ENCODE peak calls at places on chromosomes 4 and X, in nine cellular contexts. M is sciatic nerve; W is stimulated activated CD4-positive, alpha-beta T cell treated with anti-CD3 and anti-CD28 coated beads, Interleukin-1b, Interleukin-23, amount 100 ng/mL, for 24 hours; Y is tibial nerve; L is transverse colon; R is GM19239; J is amniotic epithelial cell; O is putamen; G is A172. N is an unnamed sample.
A peak's percentile ranks its signal among the peaks of the same experiment; 100 is the strongest.

GRCh38 chrX:134732152-134732551 is 73.9 kb upstream of the PLAC1 start:
- DNase-seq in O (no peak), W (no peak), L (no peak), J (peak; percentile 83), G (no peak), M (no peak), Y (no peak), R (no peak), N (no peak)

GRCh38 chr4:924107-925096 is 7.7 kb downstream of the GAK start:
- DNase-seq in G (no peak), L (peak; percentile 33), W (no peak), Y (no peak), R (no peak), J (peak; percentile 12), O (no peak), M (no peak), N (peak; percentile 22)

GRCh38 chrX:98407526-98408049 is 1523.9 kb downstream of the RPA4 start:
- DNase-seq in G (no peak), J (no peak), O (no peak), L (no peak), W (no peak), Y (no peak), M (no peak), R (no peak), N (no peak)

GRCh38 chrX:23403849-23404248 is 69.2 kb downstream of the PTCHD1 start:
- DNase-seq in L (no peak), M (no peak), W (no peak), Y (no peak), J (no peak), O (no peak), R (no peak), G (peak; percentile 11), N (no peak)

GRCh38 chr4:150679018-150679766 is 97.2 kb downstream of the MAB21L2 start:
- DNase-seq in L (no peak), W (no peak), O (no peak), J (no peak), G (peak; percentile 1), M (no peak), R (no peak), Y (no peak), N (no peak)

GRCh38 chr4:3225946-3226345 is 23.0 kb upstream of the MSANTD1 start:
- DNase-seq in W (no peak), O (no peak), R (no peak), Y (no peak), G (no peak), M (no peak), J (no peak), L (no peak), N (no peak)

GRCh38 chrX:39766882-39767281 is 330.9 kb downstream of the BCOR start:
- DNase-seq in M (no peak), Y (no peak), R (no peak), G (no peak), W (no peak), O (no peak), L (no peak), J (no peak), N (no peak)

GRCh38 chrX:110852180-110852579 is 56.6 kb upstream of the CHRDL1 start:
- DNase-seq in W (no peak), M (no peak), L (no peak), R (no peak), G (no peak), Y (no peak), O (no peak), J (peak; percentile 6), N (no peak)

GRCh38 chr4:24282446-24282845 is 301.9 kb downstream of the DHX15 start:
- DNase-seq in W (no peak), J (no peak), O (no peak), L (no peak), R (no peak), Y (no peak), M (no peak), G (no peak), N (no peak)

GRCh38 chrX:56733459-56734046 is 4.5 kb downstream of the NBDY start:
- DNase-seq in L (peak; percentile 61), R (no peak), M (peak; percentile 73), Y (peak; percentile 25), W (no peak), G (peak; percentile 55), O (peak; percentile 39), J (peak; percentile 40), N (no peak)

GRCh38 chr4:105600256-105600655 is 47.8 kb downstream of the ARHGEF38 start:
- DNase-seq in M (no peak), Y (no peak), W (no peak), O (no peak), J (no peak), R (no peak), G (no peak), L (no peak), N (no peak)

GRCh38 chr4:165872443-165873297 is at the start of gene TLL1:
- DNase-seq in W (no peak), J (peak; percentile 11), Y (no peak), L (no peak), R (no peak), G (peak; percentile 9), O (no peak), M (no peak), N (no peak)

GRCh38 chr4:176333076-176333475 is 13.3 kb downstream of the SPCS3 start:
- DNase-seq in R (no peak), M (no peak), Y (no peak), G (no peak), J (peak; percentile 80), L (no peak), W (no peak), O (peak; percentile 45), N (no peak)

GRCh38 chrX:107610667-107611066 is 17.6 kb upstream of the PRPS1 start:
- DNase-seq in W (no peak), O (no peak), L (no peak), R (no peak), G (no peak), M (no peak), J (no peak), Y (no peak), N (no peak)

GRCh38 chrX:21744721-21745120 is 13.2 kb downstream of the SMPX start:
- DNase-seq in L (no peak), M (no peak), W (no peak), G (no peak), O (no peak), R (no peak), Y (no peak), J (no peak), N (no peak)

GRCh38 chr4:24924309-24924781 is 11.5 kb upstream of the CCDC149 start:
- DNase-seq in L (no peak), W (no peak), Y (no peak), M (no peak), R (no peak), O (no peak), J (peak; percentile 76), G (peak; percentile 33), N (no peak)

GRCh38 chr4:3865986-3866812 is 100.0 kb downstream of the ADRA2C start:
- DNase-seq in J (no peak), L (no peak), W (no peak), G (no peak), O (no peak), R (no peak), M (peak; percentile 50), Y (no peak), N (peak; percentile 18)

GRCh38 chr4:185817403-185817818 is 5.4 kb upstream of the SORBS2 start:
- DNase-seq in L (peak; percentile 61), J (no peak), Y (no peak), M (no peak), R (no peak), O (no peak), G (no peak), W (no peak), N (no peak)

GRCh38 chr4:109049926-109050325 is 252.5 kb downstream of the COL25A1 start:
- DNase-seq in L (no peak), M (no peak), G (no peak), O (no peak), J (no peak), Y (no peak), W (no peak), R (no peak), N (no peak)

GRCh38 chr4:24055623-24056022 is 165.8 kb upstream of the PPARGC1A start:
- DNase-seq in G (no peak), O (no peak), L (no peak), M (no peak), Y (no peak), W (no peak), J (no peak), R (no peak), N (no peak)

GRCh38 chrX:116872931-116873330 is 410.2 kb upstream of the CT83 start:
- DNase-seq in G (no peak), W (no peak), M (no peak), O (no peak), Y (no peak), R (no peak), L (no peak), J (no peak), N (no peak)